ENCODE peak calls at places on chromosomes 5 and 9, in six cellular contexts. U, Y, B, J, R and Z are unnamed samples.

GRCh38 chr9:69976165-69976564 is 67.5 kb upstream of the MAMDC2 start:
- DNase-seq in U (peak), Y (no peak), B (no peak), J (no peak), R (no peak), Z (no peak)

GRCh38 chr9:91809581-91810285 is 140.3 kb downstream of the ROR2 start:
- DNase-seq in U (peak), Y (no peak), B (no peak), J (no peak), R (no peak), Z (no peak)

GRCh38 chr5:111948517-111948916 is 191.5 kb upstream of the NREP start:
- DNase-seq in U (peak), Y (no peak), B (no peak), J (no peak), R (no peak), Z (no peak)

GRCh38 chr9:134951994-134952393 is 34.3 kb upstream of the FCN1 start:
- DNase-seq in U (no peak), Y (no peak), B (no peak), J (no peak), R (no peak), Z (no peak)

GRCh38 chr9:126081746-126082145 is 244.9 kb upstream of the MVB12B start:
- DNase-seq in U (no peak), Y (no peak), B (no peak), J (no peak), R (no peak), Z (no peak)

GRCh38 chr5:5891350-5891749 is 468.9 kb downstream of the ICE1 start:
- DNase-seq in U (no peak), Y (peak), B (no peak), J (no peak), R (no peak), Z (no peak)

GRCh38 chr5:139797856-139798510 is 2.4 kb downstream of the PSD2 start:
- DNase-seq in U (no peak), Y (no peak), B (no peak), J (no peak), R (no peak), Z (no peak)

GRCh38 chr9:134641173-134641985 is at the start of gene COL5A1:
- DNase-seq in U (peak), Y (peak), B (peak), J (no peak), R (no peak), Z (peak)

GRCh38 chr9:111937781-111938426 is 41.3 kb downstream of the UGCG start:
- DNase-seq in U (peak), Y (peak), B (no peak), J (no peak), R (peak), Z (no peak)

GRCh38 chr5:11415751-11416150 is 488.5 kb downstream of the CTNND2 start:
- DNase-seq in U (no peak), Y (no peak), B (no peak), J (no peak), R (no peak), Z (no peak)

GRCh38 chr5:76331139-76331538 is 71.9 kb upstream of the IQGAP2 start:
- DNase-seq in U (no peak), Y (peak), B (no peak), J (no peak), R (no peak), Z (no peak)

DNA sequence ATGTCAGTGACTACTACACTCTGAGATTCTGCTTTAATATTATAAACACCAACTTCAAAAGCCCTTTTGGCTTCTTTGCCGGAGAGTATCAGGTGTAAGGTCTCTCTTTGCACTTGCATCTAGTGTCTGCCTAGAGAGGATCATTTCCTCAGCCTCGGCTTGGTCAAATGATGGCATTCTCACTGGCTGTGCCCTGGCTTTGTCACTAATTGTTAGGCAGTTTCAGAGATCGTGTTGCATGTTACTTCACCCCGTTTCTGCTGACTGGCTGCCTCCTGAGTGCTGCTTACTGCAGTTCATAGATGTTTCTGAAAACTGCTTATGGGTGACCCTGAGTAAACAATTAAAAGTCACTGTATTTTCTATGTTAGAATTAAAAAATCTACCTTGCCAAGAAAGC is 48.8 kb downstream of the SLC1A3 start:
- DNase-seq in U (no peak), Y (no peak), B (peak), J (no peak), R (no peak), Z (no peak)
- TF ChIP-seq BHLHE40 in U (no peak), Y (no peak), B (no peak), J (no peak), R (no peak), Z (no peak)

GRCh38 chr9:128771094-128771721 is 519 bp downstream of the ZER1 start:
- DNase-seq in U (peak), Y (peak), B (peak), J (no peak), R (no peak), Z (no peak)
- TF ChIP-seq BHLHE40 in U (no peak), Y (no peak), B (no peak), J (no peak), R (no peak), Z (no peak)

DNA sequence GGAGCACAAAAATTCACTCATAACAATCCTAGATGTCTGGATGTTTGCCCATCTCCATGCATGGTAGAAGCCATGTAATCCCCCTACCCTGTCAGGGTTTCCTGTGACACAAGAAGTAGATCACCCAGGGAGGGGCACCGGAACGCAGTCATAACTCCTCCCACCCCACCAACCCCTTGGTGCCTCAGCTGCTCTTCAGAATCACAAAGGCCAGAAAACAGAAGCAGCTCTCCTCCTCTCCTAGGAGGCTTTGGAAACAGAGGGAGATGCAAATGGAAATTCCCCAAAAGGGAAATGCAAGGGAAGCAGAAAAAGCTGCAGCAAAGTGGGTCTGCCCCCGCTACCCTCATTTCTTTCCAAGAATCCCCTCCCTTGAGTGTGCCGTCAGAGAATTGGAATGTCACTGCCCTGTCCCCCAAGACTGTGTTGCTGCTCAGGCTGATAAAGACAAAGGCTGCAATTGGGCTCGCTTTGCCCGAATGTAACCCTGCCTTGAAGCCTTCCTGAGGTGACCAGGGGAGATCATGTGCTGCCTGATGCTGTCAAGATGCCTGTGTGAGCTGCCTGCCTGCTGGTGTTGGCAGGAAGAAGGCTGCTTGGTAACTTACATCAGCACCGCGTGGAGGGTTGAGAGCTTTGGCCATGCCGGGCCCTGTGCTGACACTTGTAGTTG is 65.5 kb upstream of the ABCA1 start:
- DNase-seq in U (peak), Y (peak), B (no peak), J (peak), R (no peak), Z (no peak)
- TF ChIP-seq BHLHE40 in U (peak), Y (no peak), B (no peak), J (no peak), R (no peak), Z (no peak)

GRCh38 chr9:38047301-38048251 is 21.5 kb downstream of the SHB start:
- DNase-seq in U (peak), Y (peak), B (peak), J (peak), R (no peak), Z (peak)
- TF ChIP-seq BHLHE40 in U (peak), Y (peak), B (no peak), J (peak), R (no peak), Z (no peak)

GRCh38 chr9:106286249-106286648 is 576.7 kb upstream of the ZNF462 start:
- DNase-seq in U (no peak), Y (no peak), B (no peak), J (no peak), R (no peak), Z (peak)
- TF ChIP-seq BHLHE40 in U (no peak), Y (no peak), B (no peak), J (no peak), R (no peak), Z (no peak)

DNA sequence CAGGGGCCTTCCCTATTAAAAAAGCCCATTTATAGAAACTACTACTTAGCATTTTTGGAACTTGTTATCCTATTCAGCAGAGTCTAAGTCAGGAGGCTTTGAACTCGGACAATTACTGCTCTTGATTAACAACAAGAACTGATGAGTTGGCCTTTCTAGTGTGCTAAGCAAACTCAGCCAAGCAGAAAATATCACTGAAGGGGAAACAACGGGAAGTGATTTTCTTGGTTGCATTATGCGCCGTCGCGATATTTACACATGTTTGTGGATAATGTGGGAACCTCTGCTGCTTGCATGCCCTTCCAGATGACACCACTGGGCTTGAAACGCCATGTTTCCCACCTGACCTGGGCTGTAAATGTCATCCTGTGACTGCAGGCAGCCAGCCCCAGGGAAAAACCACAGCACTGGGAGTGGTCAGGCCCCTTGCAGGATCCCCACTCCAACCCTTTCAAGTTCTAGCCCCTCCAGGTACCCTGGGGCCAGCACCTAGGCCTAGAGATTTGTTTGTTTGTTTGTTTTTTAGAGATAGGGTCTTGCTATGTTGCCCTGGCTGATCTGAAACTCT is 205.4 kb downstream of the PAX5 start:
- DNase-seq in U (no peak), Y (no peak), B (no peak), J (no peak), R (no peak), Z (no peak)
- TF ChIP-seq BHLHE40 in U (no peak), Y (no peak), B (no peak), J (no peak), R (no peak), Z (no peak)

DNA sequence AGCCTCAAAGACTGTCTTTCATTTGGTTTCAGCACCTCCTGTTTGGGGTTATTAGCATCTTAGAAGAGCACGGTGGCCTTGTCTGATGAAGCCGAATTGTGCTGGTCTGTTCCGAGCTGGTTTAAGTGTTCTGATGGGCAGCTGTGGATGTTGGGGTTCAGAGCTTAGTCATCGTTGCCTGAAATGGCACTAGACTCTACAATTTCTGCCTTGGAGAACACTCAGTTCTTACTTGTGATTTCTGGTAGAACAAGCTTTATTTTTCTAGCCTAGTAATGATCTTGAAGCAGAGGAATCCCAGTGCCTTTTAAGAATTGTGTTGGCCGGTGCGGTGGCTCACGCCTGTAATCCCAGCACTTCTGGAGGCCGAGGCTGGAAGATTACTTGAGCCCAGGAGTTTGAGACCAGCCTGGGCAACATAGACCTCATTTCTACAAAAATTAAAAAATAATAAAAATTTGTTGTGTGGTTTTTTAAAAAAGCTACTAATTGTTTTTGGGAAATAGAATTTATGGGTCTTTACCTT is 7.8 kb downstream of the FBXW5 start:
- DNase-seq in U (no peak), Y (no peak), B (no peak), J (no peak), R (no peak), Z (no peak)
- TF ChIP-seq BHLHE40 in U (no peak), Y (no peak), B (no peak), J (no peak), R (no peak), Z (no peak)

DNA sequence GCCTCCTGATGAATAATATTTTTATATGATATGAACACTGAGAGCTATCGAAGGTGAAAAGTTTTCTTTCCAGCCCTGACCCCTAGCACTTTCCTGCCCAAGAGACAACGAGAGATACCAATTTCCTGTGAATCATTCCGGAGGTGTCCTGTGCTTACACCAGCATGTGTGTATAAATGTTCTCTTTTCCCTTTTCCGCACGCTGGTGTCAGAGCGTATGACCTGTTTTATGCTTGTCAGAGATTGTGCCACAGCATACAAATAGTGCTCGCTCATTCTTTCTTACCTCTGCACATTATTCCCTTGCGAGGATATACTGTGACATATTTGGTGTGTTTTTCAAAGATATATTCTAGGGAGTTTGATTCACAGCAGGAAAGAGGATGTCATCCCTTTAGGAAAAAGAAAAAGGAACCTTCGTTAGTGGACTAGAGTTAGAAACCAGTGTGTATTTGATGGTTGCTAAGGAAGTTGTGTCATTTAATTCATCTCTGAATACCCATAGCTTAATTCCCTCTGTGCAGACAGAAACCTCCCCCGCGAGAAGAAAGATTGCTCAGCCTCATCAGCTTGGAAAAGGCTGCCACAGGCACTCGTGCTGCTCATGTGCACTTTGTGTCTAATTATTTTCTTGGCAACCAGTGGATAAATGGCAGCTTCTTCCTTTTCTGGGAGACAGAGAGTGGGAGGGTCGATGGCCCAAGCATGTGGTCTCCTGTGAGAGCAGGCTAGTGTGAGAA is 14.8 kb upstream of the CCIN start:
- DNase-seq in U (peak), Y (no peak), B (no peak), J (no peak), R (no peak), Z (peak)
- TF ChIP-seq BHLHE40 in U (peak), Y (peak), B (no peak), J (no peak), R (no peak), Z (no peak)

GRCh38 chr5:142674438-142675210 is 11.3 kb downstream of the FGF1 start:
- DNase-seq in U (peak), Y (no peak), B (no peak), J (no peak), R (no peak), Z (no peak)
- TF ChIP-seq BHLHE40 in U (no peak), Y (no peak), B (no peak), J (no peak), R (no peak), Z (no peak)

GRCh38 chr5:181166812-181167733 is 19.7 kb downstream of the OR2V2 start:
- DNase-seq in U (no peak), Y (no peak), B (no peak), J (no peak), R (no peak), Z (no peak)

GRCh38 chr5:181161534-181162175 is 14.3 kb downstream of the OR2V2 start:
- DNase-seq in U (no peak), Y (peak), B (no peak), J (no peak), R (no peak), Z (no peak)

GRCh38 chr5:181167814-181168488 is 20.6 kb downstream of the OR2V2 start:
- DNase-seq in U (no peak), Y (peak), B (peak), J (no peak), R (no peak), Z (no peak)

GRCh38 chr5:181163487-181164075 is 16.2 kb downstream of the OR2V2 start:
- DNase-seq in U (no peak), Y (peak), B (no peak), J (no peak), R (no peak), Z (no peak)

DNA sequence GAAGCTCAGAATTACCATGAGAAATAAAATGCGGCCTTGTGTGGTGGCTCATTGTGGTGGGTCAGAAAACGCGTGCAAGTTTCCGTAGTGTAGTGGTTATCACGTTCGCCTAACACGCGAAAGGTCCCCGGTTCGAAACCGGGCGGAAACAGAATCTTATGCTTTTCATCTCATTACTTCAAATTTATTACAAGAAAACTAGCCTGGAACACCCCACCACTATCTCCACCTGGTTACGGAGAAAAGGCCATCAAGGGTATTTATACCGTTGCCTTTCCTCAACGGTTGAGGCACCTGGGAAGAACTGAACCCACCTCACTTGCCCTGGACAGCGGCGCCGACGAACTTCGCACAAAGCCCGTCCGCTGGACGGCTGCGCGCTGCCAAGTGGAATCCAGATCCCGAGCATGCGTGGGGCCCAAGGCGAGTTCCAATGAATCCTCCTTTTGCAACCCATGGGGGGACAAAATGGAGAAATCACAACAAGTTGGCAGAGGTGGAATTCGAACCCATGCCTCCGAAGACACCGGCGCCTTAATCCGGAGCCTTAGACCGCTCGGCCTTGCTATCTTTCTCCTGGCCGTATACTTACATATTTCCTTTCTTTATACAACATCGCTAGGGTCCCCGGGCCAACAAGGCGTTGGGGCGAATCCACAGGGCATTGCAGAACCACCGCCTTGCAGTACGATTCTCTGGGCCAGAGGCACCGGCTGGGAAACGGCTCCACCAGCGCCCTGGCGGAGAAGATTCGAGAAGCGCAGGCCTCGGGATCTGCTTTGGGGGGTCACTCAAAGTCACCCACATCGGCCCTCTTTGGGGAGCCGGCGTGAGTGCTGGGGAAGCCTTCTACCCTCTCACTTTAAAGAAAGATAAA is 16.9 kb downstream of the OR2V2 start:
- DNase-seq in U (peak), Y (peak), B (no peak), J (no peak), R (no peak), Z (peak)
- TF ChIP-seq BHLHE40 in U (no peak), Y (peak), B (no peak), J (no peak), R (no peak), Z (no peak)